ENCODE peak calls at places on chromosome X, in five cellular contexts. T is right lobe of liver, V is ovary, I is heart left ventricle, Y is stomach. G is an unnamed sample.

GRCh38 chrX:39953027-39953426 is 144.7 kb downstream of the BCOR start:
- DNase-seq in T (no peak), V (no peak), I (no peak), Y (no peak), G (no peak)

GRCh38 chrX:78092296-78092695 is 11.8 kb upstream of the PGK1 start:
- DNase-seq in T (no peak), V (no peak), I (no peak), Y (no peak), G (no peak)

GRCh38 chrX:45852884-45853283 is 652.2 kb upstream of the DIPK2B start:
- DNase-seq in T (no peak), V (no peak), I (no peak), Y (no peak), G (no peak)

GRCh38 chrX:119391279-119391678 is 7.9 kb upstream of the SLC25A43 start:
- DNase-seq in T (peak; percentile 45), V (no peak), I (no peak), Y (peak; percentile 29), G (no peak)

GRCh38 chrX:81957900-81958545 is 756.1 kb downstream of the SH3BGRL start:
- DNase-seq in T (no peak), V (no peak), I (no peak), Y (no peak), G (no peak)

GRCh38 chrX:103250977-103251376 is 4.0 kb downstream of the TCEAL8 start:
- DNase-seq in T (no peak), V (no peak), I (no peak), Y (no peak), G (no peak)

GRCh38 chrX:96692911-96693310 is 8.3 kb downstream of the DIAPH2 start:
- DNase-seq in T (no peak), V (no peak), I (no peak), Y (no peak), G (no peak)

GRCh38 chrX:9340619-9341304 is 124.1 kb upstream of the TBL1X start:
- DNase-seq in T (no peak), V (peak; percentile 48), I (peak; percentile 52), Y (peak; percentile 27), G (peak; percentile 45)

GRCh38 chrX:34900691-34901090 is 41.9 kb upstream of the FAM47B start:
- DNase-seq in T (no peak), V (no peak), I (no peak), Y (no peak), G (no peak)

GRCh38 chrX:131830400-131831184 is 192.5 kb upstream of the STK26 start:
- DNase-seq in T (no peak), V (peak; percentile 73), I (peak; percentile 79), Y (peak; percentile 79), G (peak; percentile 80)

GRCh38 chrX:83469551-83469950 is 38.5 kb upstream of the POU3F4 start:
- DNase-seq in T (peak; percentile 45), V (no peak), I (no peak), Y (peak; percentile 25), G (no peak)

GRCh38 chrX:20461576-20461975 is 194.9 kb upstream of the RPS6KA3 start:
- DNase-seq in T (no peak), V (no peak), I (no peak), Y (no peak), G (no peak)

GRCh38 chrX:151153086-151153485 is 23.3 kb upstream of the GPR50 start:
- DNase-seq in T (no peak), V (no peak), I (no peak), Y (no peak), G (no peak)

GRCh38 chrX:40175416-40176255 is 77.9 kb upstream of the BCOR start:
- DNase-seq in T (peak; percentile 78), V (peak; percentile 76), I (peak; percentile 86), Y (peak; percentile 65), G (peak; percentile 66)

GRCh38 chrX:65871671-65872311 is 168.1 kb downstream of the VSIG4 start:
- DNase-seq in T (no peak), V (no peak), I (no peak), Y (no peak), G (no peak)

GRCh38 chrX:2500091-2500680 is 590 bp downstream of the DHRSX start:
- DNase-seq in T (peak; percentile 64), V (peak; percentile 60), I (peak; percentile 49), Y (peak; percentile 30), G (no peak)

GRCh38 chrX:131725001-131725654 is 181.3 kb downstream of the OR13H1 start:
- DNase-seq in T (no peak), V (no peak), I (no peak), Y (no peak), G (no peak)

GRCh38 chrX:46704767-46705386 is 54.0 kb downstream of the SLC9A7 start:
- DNase-seq in T (no peak), V (no peak), I (no peak), Y (no peak), G (no peak)

GRCh38 chrX:103329991-103330390 is at the start of gene TCEAL7:
- DNase-seq in T (no peak), V (peak; percentile 53), I (peak; percentile 32), Y (no peak), G (peak; percentile 57)

GRCh38 chrX:72572248-72573157 is at the start of gene HDAC8:
- DNase-seq in T (peak; percentile 72), V (peak; percentile 74), I (peak; percentile 78), Y (peak; percentile 61), G (peak; percentile 64)
- TF ChIP-seq POLR2A in T (no peak), V (no peak), I (no peak), Y (no peak), G (no peak)

GRCh38 chrX:67536564-67536963 is 7.3 kb upstream of the AR start:
- DNase-seq in T (no peak), V (no peak), I (no peak), Y (no peak), G (no peak)

GRCh38 chrX:67544281-67544680 is 460 bp downstream of the AR start:
- DNase-seq in T (no peak), V (peak; percentile 45), I (peak; percentile 49), Y (peak; percentile 30), G (peak; percentile 21)

GRCh38 chrX:67543818-67544217 is at the start of gene AR:
- DNase-seq in T (peak; percentile 88), V (peak; percentile 77), I (peak; percentile 81), Y (peak; percentile 58), G (peak; percentile 83)

DNA sequence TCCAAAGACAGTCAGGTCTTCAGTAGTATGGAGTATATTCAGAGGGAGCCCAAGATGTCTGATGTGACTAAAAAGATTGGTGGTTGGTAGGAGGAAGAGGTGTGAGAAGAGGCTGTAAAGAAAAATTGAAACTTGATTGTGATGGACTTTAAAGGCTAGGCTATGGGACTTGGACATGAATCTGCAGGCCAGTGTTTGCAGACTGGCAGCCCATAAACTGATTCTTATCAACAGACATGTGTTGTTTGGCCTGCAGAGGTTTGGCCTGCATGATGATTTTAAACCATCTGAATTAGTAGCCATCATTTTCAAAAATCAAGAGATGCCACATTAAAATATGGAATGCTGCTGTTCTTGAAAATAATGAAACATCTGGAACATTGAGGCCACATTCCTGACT is 5.4 kb upstream of the AR start:
- DNase-seq in T (no peak), V (no peak), I (no peak), Y (no peak), G (no peak)
- H3K27ac ChIP-seq in T (no peak overlapping the region), V (no peak overlapping the region), I (no peak overlapping the region), Y (no peak overlapping the region), G (no peak overlapping the region)

GRCh38 chrX:111483140-111483539 is 28.3 kb upstream of the SERTM2 start:
- DNase-seq in T (no peak), V (no peak), I (no peak), Y (no peak), G (no peak)
- H3K27me3 ChIP-seq in T (no peaks in the 10 kb centered on the region), V (no peaks in the 10 kb centered on the region), I (peaks cover 8% of the 10 kb centered on the region), Y (no peaks in the 10 kb centered on the region), G (no peaks in the 10 kb centered on the region)

DNA sequence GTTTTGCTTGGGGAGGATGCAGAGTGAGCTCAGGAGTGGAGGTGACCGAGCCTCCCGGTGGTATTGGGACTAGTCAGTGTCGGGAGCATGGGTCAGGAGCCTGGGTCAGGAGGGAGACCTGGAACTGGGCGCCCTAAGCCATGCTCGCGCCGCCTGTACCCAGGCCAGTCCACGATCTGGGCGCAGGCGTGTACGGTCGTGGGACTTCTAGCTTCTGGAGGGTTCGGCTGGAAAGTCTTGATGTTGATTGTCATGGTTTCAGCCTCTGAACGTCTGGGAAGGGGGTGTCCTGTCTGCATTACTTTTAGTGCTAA is 244 bp downstream of the EIF2S3 start:
- DNase-seq in T (no peak), V (no peak), I (no peak), Y (no peak), G (no peak)
- TF ChIP-seq POLR2A in T (no peak), V (no peak), I (no peak), Y (no peak), G (no peak)

GRCh38 chrX:69307736-69308135 is 142.5 kb upstream of the PJA1 start:
- DNase-seq in T (no peak), V (no peak), I (no peak), Y (no peak), G (no peak)

GRCh38 chrX:69307029-69307428 is 141.8 kb upstream of the PJA1 start:
- DNase-seq in T (no peak), V (no peak), I (no peak), Y (no peak), G (no peak)

GRCh38 chrX:69309074-69309792 is 144.0 kb upstream of the PJA1 start:
- DNase-seq in T (no peak), V (no peak), I (no peak), Y (no peak), G (no peak)

GRCh38 chrX:69305333-69306062 is 140.2 kb upstream of the PJA1 start:
- DNase-seq in T (no peak), V (no peak), I (no peak), Y (no peak), G (no peak)

GRCh38 chrX:69306063-69306404 is 140.8 kb upstream of the PJA1 start:
- DNase-seq in T (no peak), V (no peak), I (no peak), Y (no peak), G (no peak)
- H3K27ac ChIP-seq in T (no peak overlapping the region), V (no peak overlapping the region), I (no peak overlapping the region), Y (no peak overlapping the region), G (no peak overlapping the region)

DNA sequence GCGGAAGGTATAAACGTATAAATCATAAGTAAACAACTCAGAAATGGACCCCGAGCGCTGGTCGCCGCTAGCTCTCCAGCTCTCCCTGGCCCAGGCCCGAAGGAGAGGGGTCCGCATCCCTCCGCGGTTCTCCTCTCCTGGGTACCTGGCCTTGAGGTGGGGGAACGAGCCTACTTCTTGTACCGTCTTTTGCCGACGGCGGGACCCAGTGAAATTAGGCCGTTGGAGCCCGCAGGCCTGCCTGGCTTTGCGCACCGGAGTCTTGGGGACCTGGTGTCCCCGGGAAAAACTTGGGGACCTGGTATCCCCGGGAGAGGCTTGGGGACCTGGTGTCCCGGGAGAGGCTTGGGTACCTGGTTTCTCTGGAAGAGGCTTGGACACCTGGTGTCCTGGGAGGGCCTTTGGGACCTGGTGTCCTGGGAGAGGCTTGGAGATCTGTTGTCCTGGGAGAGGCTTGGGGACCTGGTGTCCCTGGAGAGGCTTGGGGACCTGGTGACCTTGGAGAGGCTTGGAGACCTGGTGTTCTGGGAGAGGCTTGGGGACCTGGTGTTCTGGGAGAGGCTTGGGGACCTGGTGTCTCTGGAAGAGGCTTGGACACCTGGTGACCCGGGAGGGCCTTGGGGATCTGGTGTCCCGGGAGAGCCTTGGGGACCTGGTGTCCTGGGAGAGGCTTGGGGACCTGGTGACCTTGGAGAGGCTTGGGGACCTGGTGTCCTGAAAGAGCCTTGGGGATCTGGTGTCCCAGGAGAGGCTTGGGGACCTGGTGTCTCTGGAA is 12.0 kb downstream of the SHOX start:
- DNase-seq in T (peak; percentile 35), V (no peak), I (no peak), Y (peak; percentile 17), G (no peak)
- H3K27me3 ChIP-seq in T (no peaks in the 10 kb centered on the region), V (no peaks in the 10 kb centered on the region), I (peaks cover 71% of the 10 kb centered on the region), Y (peaks cover 5% of the 10 kb centered on the region), G (no peaks in the 10 kb centered on the region)

G was measured in uterus.